ENCODE peak calls at places on chromosome 2, in five cellular contexts. L is OCI-LY7; U is pancreas; C is CD4-positive, alpha-beta T cell; J is CD4-positive, alpha-beta memory T cell. K is an unnamed sample. For H3K9me3, the result is how much of the 10 kb centered on the place peaks cover.

GRCh38 chr2:219362524-219363164 is 25.1 kb downstream of the DNPEP start:
- DNase-seq in J (no peak), C (no peak), L (no peak), U (no peak), K (no peak)

GRCh38 chr2:230721712-230722111 is 9.1 kb downstream of the CAB39 start:
- DNase-seq in C (no peak), J (peak), L (peak), U (no peak), K (no peak)

GRCh38 chr2:42924436-42924897 is 132.1 kb upstream of the HAAO start:
- DNase-seq in U (no peak), C (no peak), J (no peak), L (no peak), K (no peak)

GRCh38 chr2:28102455-28102874 is 211.9 kb downstream of the BABAM2 start:
- DNase-seq in L (no peak), C (no peak), U (no peak), J (no peak), K (no peak)

GRCh38 chr2:17441055-17441771 is 77.0 kb downstream of the RAD51AP2 start:
- DNase-seq in U (no peak), J (no peak), C (no peak), L (no peak), K (no peak)

GRCh38 chr2:129717560-129718128 is 261.8 kb upstream of the RAB6C start:
- DNase-seq in L (no peak), U (no peak), C (no peak), J (no peak), K (no peak)

GRCh38 chr2:150612957-150613710 is 125.7 kb upstream of the RND3 start:
- DNase-seq in L (no peak), U (no peak), J (no peak), C (no peak), K (no peak)

GRCh38 chr2:11056614-11057013 is 98.7 kb upstream of the SLC66A3 start:
- DNase-seq in U (no peak), L (no peak), C (no peak), J (no peak), K (no peak)

GRCh38 chr2:127011136-127011740 is 95.7 kb downstream of the BIN1 start:
- DNase-seq in J (no peak), L (no peak), C (no peak), U (no peak), K (no peak)

GRCh38 chr2:28137221-28137620 is 246.7 kb downstream of the BABAM2 start:
- DNase-seq in J (no peak), L (no peak), C (no peak), U (no peak), K (no peak)

GRCh38 chr2:170743530-170744239 is 26.5 kb upstream of the ERICH2 start:
- DNase-seq in U (no peak), C (no peak), L (no peak), J (no peak), K (no peak)

GRCh38 chr2:232238108-232238507 is 140.4 kb upstream of the ALPP start:
- DNase-seq in U (no peak), L (no peak), C (no peak), J (no peak), K (no peak)

GRCh38 chr2:64581777-64582539 is 57.8 kb downstream of the AFTPH start:
- DNase-seq in U (no peak), J (no peak), L (no peak), C (no peak), K (no peak)

GRCh38 chr2:200127852-200128251 is 172.5 kb downstream of the MAIP1 start:
- DNase-seq in J (no peak), L (no peak), C (no peak), U (no peak), K (no peak)

GRCh38 chr2:85539361-85540130 is 578 bp downstream of the MAT2A start:
- DNase-seq in L (peak), J (peak), U (peak), C (peak), K (peak)

GRCh38 chr2:25042321-25043240 is 705 bp downstream of the EFR3B start:
- DNase-seq in C (no peak), U (no peak), L (no peak), J (peak), K (no peak)

GRCh38 chr2:203480623-203481022 is 54.5 kb downstream of the RAPH1 start:
- DNase-seq in C (no peak), U (no peak), J (no peak), L (no peak), K (no peak)

GRCh38 chr2:216425008-216425780 is 12.9 kb downstream of the SMARCAL1 start:
- DNase-seq in J (no peak), C (no peak), U (no peak), L (no peak), K (no peak)

GRCh38 chr2:172323256-172323655 is 104.1 kb upstream of the ITGA6 start:
- DNase-seq in L (no peak), J (no peak), C (no peak), U (no peak), K (no peak)

GRCh38 chr2:134988994-134989605 is 58.1 kb downstream of the MAP3K19 start:
- DNase-seq in U (no peak), J (peak), L (peak), C (no peak), K (no peak)

GRCh38 chr2:144211826-144212225 is 308.1 kb downstream of the ZEB2 start:
- DNase-seq in U (no peak), L (no peak), C (no peak), J (no peak), K (no peak)

GRCh38 chr2:108633379-108633778 is 85.9 kb upstream of the RANBP2 start:
- DNase-seq in L (peak), J (no peak), C (no peak), U (no peak), K (no peak)

GRCh38 chr2:40103590-40103989 is 324.5 kb upstream of the THUMPD2 start:
- DNase-seq in U (no peak), L (no peak), C (no peak), J (no peak), K (no peak)

GRCh38 chr2:193837368-193837767 is 1642.6 kb upstream of the TMEFF2 start:
- DNase-seq in C (no peak), L (no peak), U (no peak), J (no peak), K (no peak)

GRCh38 chr2:112757265-112757664 is 7.1 kb downstream of the CKAP2L start:
- DNase-seq in L (no peak), C (no peak), U (no peak), J (no peak), K (no peak)

GRCh38 chr2:81835318-81836000 is 1530.9 kb upstream of the LRRTM1 start:
- DNase-seq in L (no peak), C (no peak), U (no peak), J (no peak), K (no peak)

DNA sequence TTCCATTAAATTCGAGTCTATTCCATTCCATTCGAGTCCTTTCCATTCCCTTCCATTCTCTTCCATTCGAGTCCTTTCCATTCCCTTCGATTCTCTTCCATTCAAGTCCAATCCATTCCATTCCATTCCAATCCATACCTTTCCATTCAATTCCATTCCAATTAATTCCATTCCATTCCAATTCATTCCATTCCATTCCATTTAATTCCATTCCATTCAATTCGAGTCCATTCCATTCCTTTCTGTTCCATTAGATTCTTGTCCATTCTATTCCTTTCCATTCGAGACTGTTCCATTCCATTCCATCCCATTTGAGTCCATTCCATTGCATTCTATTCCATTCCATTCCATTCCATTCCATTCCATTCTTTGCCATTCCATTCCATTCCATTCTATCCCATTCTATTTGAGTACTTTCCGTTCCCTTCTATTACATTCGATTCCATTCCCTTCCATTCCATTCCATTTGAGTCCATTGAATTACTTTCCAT is 1130.0 kb downstream of the RPIA start:
- DNase-seq in U (no peak), C (no peak), L (no peak), J (no peak), K (no peak)
- H3K9me3 ChIP-seq in U (under half), C (half or more), L (under half), J (under half), K (under half)

GRCh38 chr2:10012963-10013461 is 30.3 kb upstream of the KLF11 start:
- DNase-seq in U (peak), L (no peak), C (no peak), J (no peak), K (no peak)
- H3K9me3 ChIP-seq in U (under half), L (under half), C (under half), J (under half), K (under half)

GRCh38 chr2:31694444-31694843 is 113.7 kb upstream of the SRD5A2 start:
- DNase-seq in L (peak), U (no peak), C (no peak), J (no peak), K (no peak)

GRCh38 chr2:31693882-31694281 is 113.1 kb upstream of the SRD5A2 start:
- DNase-seq in L (peak), J (no peak), C (no peak), U (no peak), K (no peak)

DNA sequence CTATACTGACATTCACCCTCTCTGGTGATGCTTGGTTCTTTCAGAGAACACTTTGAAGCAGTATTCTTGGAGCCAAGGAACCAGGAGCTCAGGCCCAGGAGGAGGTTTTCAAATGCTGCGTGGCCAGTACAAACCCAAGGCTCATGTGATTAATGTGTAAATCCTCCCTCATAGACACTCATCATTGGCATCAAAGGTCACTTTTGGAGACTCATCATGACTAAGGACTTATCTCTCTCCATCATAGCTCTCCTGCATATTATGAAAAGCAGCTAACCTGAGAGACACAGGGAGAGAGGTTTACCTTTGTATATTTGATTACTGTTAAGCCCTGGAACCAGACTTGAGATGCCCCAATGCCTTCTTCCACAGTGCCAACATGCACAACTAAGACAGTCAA is 115.3 kb upstream of the SRD5A2 start:
- DNase-seq in C (no peak), J (no peak), U (no peak), L (no peak), K (no peak)
- H3K9me3 ChIP-seq in C (half or more), J (under half), U (under half), L (under half), K (under half)

DNA sequence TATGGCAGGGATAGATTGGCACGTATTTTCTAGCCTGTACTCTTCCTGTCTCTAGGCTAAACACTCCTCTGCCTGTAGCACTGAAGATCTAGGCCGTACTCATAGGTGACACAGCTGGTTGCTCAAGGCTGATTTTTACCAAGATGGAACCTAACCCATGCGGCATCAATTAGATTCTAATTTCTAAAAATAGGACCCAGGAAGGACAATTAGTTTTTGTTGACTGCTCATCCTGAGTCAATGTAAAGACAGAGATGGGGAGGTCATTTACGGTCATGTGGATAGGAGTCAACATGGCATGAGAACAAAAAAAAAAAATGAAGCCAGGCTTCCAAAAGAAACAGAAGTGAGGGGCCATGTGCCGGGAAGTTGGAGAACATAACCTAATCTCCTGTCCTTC is 360.7 kb upstream of the ETAA1 start:
- DNase-seq in J (no peak), C (no peak), U (no peak), L (no peak), K (no peak)
- H3K9me3 ChIP-seq in J (under half), C (under half), U (under half), L (under half), K (under half)

DNA sequence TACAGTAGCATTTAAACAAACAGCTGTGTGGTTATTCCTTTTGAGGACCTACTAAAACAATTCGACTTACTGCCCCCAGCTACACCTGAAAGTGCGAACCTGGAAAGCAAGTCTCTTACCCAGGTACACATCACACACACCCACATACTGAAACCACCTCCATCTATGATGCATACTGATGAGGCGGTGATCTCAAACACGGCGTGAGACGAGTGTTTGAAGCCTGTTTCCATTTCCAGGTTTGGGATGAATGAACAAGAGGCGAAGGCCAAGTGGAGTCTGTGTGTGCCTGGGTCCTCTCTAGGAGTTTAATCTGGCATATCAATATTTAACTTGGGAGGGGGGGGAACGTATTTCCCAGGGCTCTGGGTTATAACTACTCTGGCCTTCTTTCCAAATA is 1.6 kb downstream of the TMEM185B start:
- DNase-seq in J (no peak), C (no peak), L (no peak), U (no peak), K (no peak)
- H3K9me3 ChIP-seq in J (under half), C (under half), L (under half), U (under half), K (under half)

DNA sequence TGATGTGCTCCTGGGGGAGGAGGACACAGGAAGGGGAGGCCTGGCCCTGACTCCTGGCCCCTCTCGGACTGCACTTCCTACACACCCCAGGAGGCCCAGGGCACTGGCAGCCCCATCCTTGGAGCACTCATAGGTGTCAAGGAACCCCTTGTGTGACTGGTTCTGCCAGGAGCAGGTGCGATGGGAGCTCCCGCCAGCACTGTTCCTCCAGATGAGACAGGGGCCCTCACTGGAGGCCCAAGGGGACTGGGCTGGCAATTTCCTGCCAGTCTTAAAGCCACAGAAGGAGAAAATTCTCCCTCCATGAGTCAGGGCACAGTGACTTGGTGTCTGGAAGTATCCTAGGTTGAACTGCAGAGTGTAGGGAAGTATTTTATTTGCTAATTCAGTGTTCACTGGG is 42.8 kb upstream of the MAL start:
- DNase-seq in U (no peak), L (no peak), J (no peak), C (no peak), K (no peak)
- H3K9me3 ChIP-seq in U (under half), L (under half), J (under half), C (under half), K (under half)

DNA sequence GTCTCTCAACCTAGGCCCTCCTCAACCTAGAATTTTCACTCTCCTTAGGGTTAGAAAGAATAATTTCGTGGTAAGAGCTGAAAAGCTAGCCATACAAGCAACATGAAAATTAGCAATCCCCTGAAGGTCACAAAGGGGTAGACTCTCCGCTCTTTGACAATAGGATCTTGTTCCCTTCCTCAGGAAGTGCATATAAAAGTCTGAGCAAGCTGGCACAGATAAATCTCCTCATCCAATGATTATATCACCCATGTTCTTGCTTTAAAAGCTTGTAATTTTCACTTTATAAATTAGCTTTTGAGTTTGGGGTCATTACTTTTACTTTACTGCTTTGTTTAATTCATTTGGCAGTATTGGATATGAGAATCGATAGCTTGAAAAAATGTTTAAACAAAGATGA is 852.3 kb upstream of the CRIM1 start:
- DNase-seq in C (no peak), J (no peak), U (no peak), L (no peak), K (no peak)
- H3K9me3 ChIP-seq in C (under half), J (under half), U (under half), L (under half), K (under half)

GRCh38 chr2:177467646-177468045 is 75.1 kb downstream of the AGPS start:
- DNase-seq in C (no peak), L (no peak), U (no peak), J (no peak), K (no peak)
- H3K9me3 ChIP-seq in C (under half), L (under half), U (under half), J (under half), K (under half)

K was measured in T-helper 17 cell.